ENCODE peak calls at places on chromosomes 12 and 14, in four cellular contexts. One of them, this sample, is unnamed.

GRCh38 chr12:43869184-43869583 is 33.3 kb downstream of the TMEM117 start:
- DNase-seq in tibial artery: no peak
- DNase-seq in AG04450: no peak
- DNase-seq in testis: no peak
- DNase-seq in this sample: no peak

GRCh38 chr14:20807304-20807956 is 4.8 kb upstream of the RNASE1 start:
- DNase-seq in tibial artery: no peak
- DNase-seq in AG04450: no peak
- DNase-seq in testis: no peak
- DNase-seq in this sample: no peak

GRCh38 chr12:64160021-64160717 is 61.9 kb downstream of the KICS2 start:
- DNase-seq in tibial artery: no peak
- DNase-seq in AG04450: no peak
- DNase-seq in testis: no peak
- DNase-seq in this sample: peak; percentile 82

GRCh38 chr12:101527682-101528081 is 52.5 kb downstream of the SPIC start:
- DNase-seq in tibial artery: no peak
- DNase-seq in AG04450: no peak
- DNase-seq in testis: no peak
- DNase-seq in this sample: no peak

GRCh38 chr12:4421590-4422031 is 24.0 kb downstream of the FGF6 start:
- DNase-seq in tibial artery: no peak
- DNase-seq in AG04450: no peak
- DNase-seq in testis: no peak
- DNase-seq in this sample: peak; percentile 38

GRCh38 chr12:123363385-123363742 is 1.3 kb downstream of the SBNO1 start:
- DNase-seq in tibial artery: no peak
- DNase-seq in AG04450: no peak
- DNase-seq in testis: no peak
- DNase-seq in this sample: peak; percentile 18

GRCh38 chr14:72651081-72651480 is 242.8 kb downstream of the DPF3 start:
- DNase-seq in tibial artery: no peak
- DNase-seq in AG04450: no peak
- DNase-seq in testis: no peak
- DNase-seq in this sample: no peak

GRCh38 chr12:46332260-46332659 is 40.3 kb downstream of the SLC38A2 start:
- DNase-seq in tibial artery: no peak
- DNase-seq in AG04450: no peak
- DNase-seq in testis: no peak
- DNase-seq in this sample: peak; percentile 75

GRCh38 chr12:96981053-96981452 is 74.0 kb downstream of the NEDD1 start:
- DNase-seq in tibial artery: no peak
- DNase-seq in AG04450: peak; percentile 59
- DNase-seq in testis: no peak
- DNase-seq in this sample: peak; percentile 39

GRCh38 chr12:48105321-48105866 is 485 bp downstream of the SENP1 start:
- DNase-seq in tibial artery: no peak
- DNase-seq in AG04450: no peak
- DNase-seq in testis: no peak
- DNase-seq in this sample: peak; percentile 25

GRCh38 chr12:13799574-13799973 is 181.8 kb downstream of the GRIN2B start:
- DNase-seq in tibial artery: no peak
- DNase-seq in AG04450: no peak
- DNase-seq in testis: no peak
- DNase-seq in this sample: no peak

GRCh38 chr12:3827301-3828000 is 45.7 kb downstream of the PARP11 start:
- DNase-seq in tibial artery: no peak
- DNase-seq in AG04450: no peak
- DNase-seq in testis: no peak
- DNase-seq in this sample: no peak

GRCh38 chr12:102120886-102121285 is 903 bp downstream of the PARPBP start:
- DNase-seq in tibial artery: no peak
- DNase-seq in AG04450: no peak
- DNase-seq in testis: no peak
- DNase-seq in this sample: peak; percentile 42

GRCh38 chr12:64806593-64806992 is 17.9 kb upstream of the TBC1D30 start:
- DNase-seq in tibial artery: no peak
- DNase-seq in AG04450: peak; percentile 44
- DNase-seq in testis: no peak
- DNase-seq in this sample: peak; percentile 64

GRCh38 chr14:68938515-68939423 is 40.3 kb downstream of the ACTN1 start:
- DNase-seq in tibial artery: no peak
- DNase-seq in AG04450: no peak
- DNase-seq in testis: no peak
- DNase-seq in this sample: no peak

GRCh38 chr12:71950819-71951218 is 12.2 kb downstream of the TPH2 start:
- DNase-seq in tibial artery: no peak
- DNase-seq in AG04450: no peak
- DNase-seq in testis: no peak
- DNase-seq in this sample: no peak

GRCh38 chr14:75861161-75861621 is 120.6 kb downstream of the TGFB3 start:
- DNase-seq in tibial artery: no peak
- DNase-seq in AG04450: peak; percentile 34
- DNase-seq in testis: no peak
- DNase-seq in this sample: peak; percentile 61

GRCh38 chr12:54579696-54580333 is 8.6 kb downstream of the PPP1R1A start:
- DNase-seq in tibial artery: peak; percentile 91
- DNase-seq in AG04450: peak; percentile 26
- DNase-seq in testis: peak; percentile 92
- DNase-seq in this sample: peak; percentile 55

GRCh38 chr12:42617622-42618021 is 28.1 kb upstream of the PRICKLE1 start:
- DNase-seq in tibial artery: no peak
- DNase-seq in AG04450: no peak
- DNase-seq in testis: no peak
- DNase-seq in this sample: no peak

GRCh38 chr12:128259556-128260070 is 7.4 kb upstream of the TMEM132C start:
- DNase-seq in tibial artery: no peak
- DNase-seq in AG04450: no peak
- DNase-seq in testis: peak; percentile 76
- DNase-seq in this sample: no peak

GRCh38 chr14:103526247-103526913 is 2.6 kb upstream of the TRMT61A start:
- DNase-seq in tibial artery: no peak
- DNase-seq in AG04450: no peak
- DNase-seq in testis: no peak
- DNase-seq in this sample: no peak

GRCh38 chr14:89851031-89851430 is 103.5 kb downstream of the EFCAB11 start:
- DNase-seq in tibial artery: no peak
- DNase-seq in AG04450: no peak
- DNase-seq in testis: no peak
- DNase-seq in this sample: no peak

GRCh38 chr12:95623554-95624170 is 72.4 kb upstream of the USP44 start:
- DNase-seq in tibial artery: peak; percentile 82
- DNase-seq in AG04450: peak; percentile 78
- DNase-seq in testis: peak; percentile 84
- DNase-seq in this sample: peak; percentile 71

GRCh38 chr12:116654216-116654743 is 83.6 kb downstream of the SPRING1 start:
- DNase-seq in tibial artery: no peak
- DNase-seq in AG04450: peak; percentile 7
- DNase-seq in testis: no peak
- DNase-seq in this sample: no peak

GRCh38 chr14:20493634-20494033 is 11.7 kb upstream of the RNASE10 start:
- DNase-seq in tibial artery: no peak
- DNase-seq in AG04450: no peak
- DNase-seq in testis: no peak
- DNase-seq in this sample: peak; percentile 46

GRCh38 chr12:75779891-75780501 is 251.6 kb downstream of the PHLDA1 start:
- DNase-seq in tibial artery: no peak
- DNase-seq in AG04450: no peak
- DNase-seq in testis: no peak
- DNase-seq in this sample: no peak

GRCh38 chr14:61563880-61564622 is 131.3 kb upstream of the HIF1A start:
- DNase-seq in tibial artery: no peak
- DNase-seq in AG04450: no peak
- DNase-seq in testis: no peak
- DNase-seq in this sample: no peak

GRCh38 chr12:62259311-62259992 is 752 bp upstream of the USP15 start:
- DNase-seq in tibial artery: no peak
- DNase-seq in AG04450: no peak
- DNase-seq in testis: no peak
- DNase-seq in this sample: peak; percentile 57

GRCh38 chr14:100900837-100901390 is 2.6 kb downstream of the RTL1 start:
- DNase-seq in tibial artery: peak; percentile 25
- DNase-seq in AG04450: no peak
- DNase-seq in testis: peak; percentile 54
- DNase-seq in this sample: no peak

GRCh38 chr12:54603872-54604271 is 15.4 kb upstream of the PPP1R1A start:
- DNase-seq in tibial artery: peak; percentile 15
- DNase-seq in AG04450: no peak
- DNase-seq in testis: no peak
- DNase-seq in this sample: no peak

GRCh38 chr14:92352158-92352985 is 29.4 kb downstream of the SLC24A4 start:
- DNase-seq in tibial artery: no peak
- DNase-seq in AG04450: no peak
- DNase-seq in testis: peak; percentile 72
- DNase-seq in this sample: peak; percentile 5

GRCh38 chr12:14567311-14568195 is at the start of gene PLBD1:
- DNase-seq in tibial artery: peak; percentile 76
- DNase-seq in AG04450: no peak
- DNase-seq in testis: peak; percentile 81
- DNase-seq in this sample: peak; percentile 11

GRCh38 chr12:65510584-65511050 is 232.1 kb downstream of the MSRB3 start:
- DNase-seq in tibial artery: no peak
- DNase-seq in AG04450: no peak
- DNase-seq in testis: peak; percentile 21
- DNase-seq in this sample: no peak

GRCh38 chr12:116319851-116320621 is 42.5 kb upstream of the MED13L start:
- DNase-seq in tibial artery: peak; percentile 88
- DNase-seq in AG04450: peak; percentile 81
- DNase-seq in testis: peak; percentile 78
- DNase-seq in this sample: peak; percentile 93

GRCh38 chr14:59826150-59826549 is 44.4 kb downstream of the RTN1 start:
- DNase-seq in tibial artery: no peak
- DNase-seq in AG04450: no peak
- DNase-seq in testis: no peak
- DNase-seq in this sample: no peak

GRCh38 chr14:59819446-59820088 is 51.0 kb downstream of the RTN1 start:
- DNase-seq in tibial artery: no peak
- DNase-seq in AG04450: no peak
- DNase-seq in testis: peak; percentile 13
- DNase-seq in this sample: no peak

GRCh38 chr14:59823190-59823589 is 47.4 kb downstream of the RTN1 start:
- DNase-seq in tibial artery: no peak
- DNase-seq in AG04450: no peak
- DNase-seq in testis: no peak
- DNase-seq in this sample: no peak
- H3K27me3 ChIP-seq in tibial artery: no peaks in the 10 kb centered on the region
- H3K27me3 ChIP-seq in AG04450: no peaks in the 10 kb centered on the region
- H3K27me3 ChIP-seq in testis: no peaks in the 10 kb centered on the region
- H3K27me3 ChIP-seq in this sample: no peaks in the 10 kb centered on the region

DNA sequence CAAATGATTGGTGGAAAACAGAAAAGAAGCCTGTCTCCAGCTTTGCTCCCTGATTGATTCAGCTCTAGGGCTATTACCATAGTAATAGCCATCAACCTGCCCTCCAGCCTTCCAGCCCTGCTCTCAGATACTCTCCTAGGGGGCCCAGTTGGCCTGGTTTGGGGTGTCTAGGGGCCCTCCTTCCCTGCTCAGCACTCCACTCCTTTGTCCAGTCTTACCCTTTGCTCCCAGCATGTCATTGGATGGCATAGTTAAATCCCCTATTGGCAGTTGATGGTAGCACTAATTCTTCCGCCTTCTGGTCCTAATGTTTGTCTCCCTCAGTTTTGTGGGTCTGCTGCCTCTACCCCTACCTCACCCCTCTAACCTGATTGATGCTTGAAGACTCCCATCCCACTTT is 175.4 kb upstream of the PELI2 start:
- DNase-seq in tibial artery: no peak
- DNase-seq in AG04450: no peak
- DNase-seq in testis: no peak
- DNase-seq in this sample: no peak
- H3K4me3 ChIP-seq in tibial artery: no peak overlapping the region
- H3K4me3 ChIP-seq in AG04450: no peak overlapping the region
- H3K4me3 ChIP-seq in testis: no peak overlapping the region
- H3K4me3 ChIP-seq in this sample: no peak overlapping the region

GRCh38 chr12:2797721-2798418 is 3.1 kb downstream of the FKBP4 start:
- DNase-seq in tibial artery: no peak
- DNase-seq in AG04450: no peak
- DNase-seq in testis: peak; percentile 91
- DNase-seq in this sample: no peak
- TF ChIP-seq CTCF in tibial artery: no peak
- TF ChIP-seq CTCF in AG04450: peak; percentile 26
- TF ChIP-seq CTCF in testis: no peak
- TF ChIP-seq CTCF in this sample: peak; percentile 5

GRCh38 chr12:107801150-107801549 is 26.6 kb downstream of the ASCL4 start:
- DNase-seq in tibial artery: no peak
- DNase-seq in AG04450: no peak
- DNase-seq in testis: no peak
- DNase-seq in this sample: no peak
- H3K27me3 ChIP-seq in tibial artery: no peaks in the 10 kb centered on the region
- H3K27me3 ChIP-seq in AG04450: peaks cover 5% of the 10 kb centered on the region
- H3K27me3 ChIP-seq in testis: no peaks in the 10 kb centered on the region
- H3K27me3 ChIP-seq in this sample: no peaks in the 10 kb centered on the region

GRCh38 chr12:124605869-124606774 is 38.7 kb upstream of the NCOR2 start:
- DNase-seq in tibial artery: no peak
- DNase-seq in AG04450: no peak
- DNase-seq in testis: no peak
- DNase-seq in this sample: no peak

GRCh38 chr12:124610021-124610606 is 42.7 kb upstream of the NCOR2 start:
- DNase-seq in tibial artery: no peak
- DNase-seq in AG04450: no peak
- DNase-seq in testis: no peak
- DNase-seq in this sample: no peak

GRCh38 chr12:124609041-124609984 is 41.9 kb upstream of the NCOR2 start:
- DNase-seq in tibial artery: no peak
- DNase-seq in AG04450: no peak
- DNase-seq in testis: peak; percentile 69
- DNase-seq in this sample: peak; percentile 74

GRCh38 chr12:124608451-124608870 is 41.0 kb upstream of the NCOR2 start:
- DNase-seq in tibial artery: no peak
- DNase-seq in AG04450: no peak
- DNase-seq in testis: peak; percentile 53
- DNase-seq in this sample: peak; percentile 39

DNA sequence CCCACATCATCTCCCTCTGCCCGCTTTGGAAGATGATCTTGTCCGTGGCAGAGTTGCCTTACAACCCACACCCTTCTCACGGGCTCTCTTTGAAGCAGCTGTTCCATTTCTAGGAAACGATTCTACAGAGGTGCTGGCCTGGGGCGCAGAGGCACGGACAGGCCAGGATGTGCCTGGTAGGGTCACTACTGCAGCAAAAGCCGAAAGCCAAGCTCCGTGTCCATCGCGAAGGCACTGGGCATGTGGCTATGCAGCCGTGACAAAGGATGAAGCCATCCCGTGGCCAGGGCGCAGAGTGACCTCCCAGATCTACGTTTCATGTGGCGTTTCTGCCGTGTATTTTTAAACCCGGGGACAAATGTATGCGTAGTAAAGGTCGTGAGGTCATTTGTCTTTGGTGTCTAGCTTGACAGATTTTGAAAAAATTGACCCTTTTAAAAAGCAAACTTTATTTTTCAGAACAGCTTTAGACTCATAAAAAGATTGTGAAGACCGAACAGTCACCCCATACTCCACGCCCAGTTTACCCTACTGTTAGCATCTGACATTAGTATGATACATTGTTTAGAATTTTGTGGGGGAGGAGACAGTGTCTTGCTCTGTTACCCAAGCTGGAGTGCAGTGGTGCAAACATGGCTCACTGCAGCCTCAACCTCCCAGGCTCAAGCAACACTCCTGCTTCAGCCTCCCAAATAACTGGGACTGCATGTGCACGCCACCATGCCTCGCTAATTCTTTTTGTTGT is 40.4 kb upstream of the NCOR2 start:
- DNase-seq in tibial artery: no peak
- DNase-seq in AG04450: no peak
- DNase-seq in testis: peak; percentile 59
- DNase-seq in this sample: peak; percentile 73
- H3K4me3 ChIP-seq in tibial artery: no peak overlapping the region
- H3K4me3 ChIP-seq in AG04450: no peak overlapping the region
- H3K4me3 ChIP-seq in testis: no peak overlapping the region
- H3K4me3 ChIP-seq in this sample: no peak overlapping the region

This sample was measured in bronchial epithelial cell.